ENCODE peak calls at places on chromosomes 13 and 19, in nine cellular contexts. V is nephron progenitor cell; J is NCI-H1105; G is EH; W is mesothelial cell of epicardium; I is A172; P is activated CD4-positive, alpha-beta T cell treated with anti-CD3 and anti-CD28 coated beads, Interleukin-2, amount 50 U/mL, for 1 hour; N is NCI-H1092 treated with DMSO at 0.1 percent for 48 hours; Z is hypothalamus. F is an unnamed sample.

GRCh38 chr13:66803013-66803739 is 427.0 kb downstream of the PCDH9 start:
- DNase-seq in V (no peak), J (no peak), G (no peak), W (no peak), I (no peak), P (no peak), N (peak), Z (no peak), F (no peak)

GRCh38 chr19:48329167-48329891 is 4.0 kb downstream of the EMP3 start:
- DNase-seq in V (no peak), J (no peak), G (peak), W (no peak), I (no peak), P (peak), N (no peak), Z (peak), F (peak)

GRCh38 chr13:95301947-95302386 is 716 bp upstream of the ABCC4 start:
- DNase-seq in V (no peak), J (no peak), G (no peak), W (no peak), I (no peak), P (no peak), N (peak), Z (no peak), F (no peak)

GRCh38 chr13:75685239-75685697 is 49.1 kb downstream of the LMO7 start:
- DNase-seq in V (no peak), J (no peak), G (peak), W (no peak), I (peak), P (no peak), N (peak), Z (no peak), F (no peak)

GRCh38 chr13:21060063-21060826 is 1.1 kb downstream of the LATS2 start:
- DNase-seq in V (peak), J (no peak), G (peak), W (peak), I (no peak), P (no peak), N (no peak), Z (no peak), F (no peak)

GRCh38 chr13:75418997-75419396 is 63.0 kb downstream of the TBC1D4 start:
- DNase-seq in V (no peak), J (no peak), G (peak), W (no peak), I (no peak), P (no peak), N (no peak), Z (no peak), F (no peak)

GRCh38 chr19:30406220-30406944 is 34.2 kb downstream of the ZNF536 start:
- DNase-seq in V (peak), J (no peak), G (no peak), W (no peak), I (no peak), P (no peak), N (no peak), Z (peak), F (no peak)

GRCh38 chr13:113855931-113856715 is 7.8 kb downstream of the GAS6 start:
- DNase-seq in V (no peak), J (no peak), G (no peak), W (peak), I (no peak), P (no peak), N (no peak), Z (no peak), F (no peak)

GRCh38 chr13:32019612-32020233 is 11.9 kb upstream of the FRY start:
- DNase-seq in V (peak), J (no peak), G (peak), W (peak), I (peak), P (no peak), N (peak), Z (peak), F (peak)

GRCh38 chr19:17329061-17329767 is 5.4 kb downstream of the ANO8 start:
- DNase-seq in V (no peak), J (no peak), G (no peak), W (no peak), I (no peak), P (peak), N (no peak), Z (no peak), F (no peak)

GRCh38 chr13:33518442-33518841 is 232.9 kb upstream of the STARD13 start:
- DNase-seq in V (no peak), J (no peak), G (no peak), W (no peak), I (no peak), P (no peak), N (no peak), Z (no peak), F (no peak)

GRCh38 chr19:50817941-50818858 is 5.4 kb downstream of the KLK1 start:
- DNase-seq in V (peak), J (peak), G (peak), W (no peak), I (no peak), P (peak), N (peak), Z (no peak), F (peak)

GRCh38 chr13:27273658-27274425 is 3.2 kb downstream of the RASL11A start:
- DNase-seq in V (no peak), J (no peak), G (peak), W (no peak), I (peak), P (no peak), N (no peak), Z (no peak), F (no peak)

GRCh38 chr13:40096357-40096911 is 441.0 kb downstream of the COG6 start:
- DNase-seq in V (no peak), J (no peak), G (no peak), W (no peak), I (no peak), P (peak), N (peak), Z (no peak), F (no peak)

GRCh38 chr13:78478183-78478582 is 125.2 kb downstream of the POU4F1 start:
- DNase-seq in V (no peak), J (no peak), G (no peak), W (no peak), I (no peak), P (no peak), N (no peak), Z (no peak), F (no peak)

GRCh38 chr19:38209671-38210457 is 14.2 kb downstream of the DPF1 start:
- DNase-seq in V (peak), J (peak), G (peak), W (no peak), I (no peak), P (no peak), N (peak), Z (peak), F (no peak)

GRCh38 chr13:66074018-66074615 is 1156.0 kb downstream of the PCDH9 start:
- DNase-seq in V (no peak), J (no peak), G (no peak), W (no peak), I (no peak), P (no peak), N (no peak), Z (no peak), F (no peak)

GRCh38 chr13:92681239-92681638 is 545.4 kb upstream of the GPC6 start:
- DNase-seq in V (no peak), J (no peak), G (no peak), W (no peak), I (no peak), P (no peak), N (no peak), Z (no peak), F (no peak)

GRCh38 chr13:102688306-102688973 is 6.4 kb downstream of the METTL21C start:
- DNase-seq in V (no peak), J (no peak), G (no peak), W (no peak), I (no peak), P (no peak), N (no peak), Z (no peak), F (no peak)

GRCh38 chr19:6229951-6230712 is 49.6 kb downstream of the MLLT1 start:
- DNase-seq in V (no peak), J (no peak), G (no peak), W (no peak), I (peak), P (no peak), N (no peak), Z (no peak), F (no peak)

GRCh38 chr13:27353653-27354052 is 70.8 kb upstream of the GTF3A start:
- DNase-seq in V (no peak), J (no peak), G (no peak), W (no peak), I (no peak), P (no peak), N (no peak), Z (no peak), F (no peak)

GRCh38 chr19:7772752-7773291 is 9.8 kb downstream of the CLEC4M start:
- DNase-seq in V (no peak), J (no peak), G (peak), W (no peak), I (peak), P (no peak), N (no peak), Z (no peak), F (no peak)

GRCh38 chr13:72808917-72809500 is 27.1 kb downstream of the PIBF1 start:
- DNase-seq in V (no peak), J (no peak), G (peak), W (no peak), I (peak), P (no peak), N (no peak), Z (no peak), F (peak)

GRCh38 chr19:48818234-48818823 is 7.5 kb upstream of the BCAT2 start:
- DNase-seq in V (no peak), J (peak), G (no peak), W (no peak), I (no peak), P (no peak), N (peak), Z (no peak), F (no peak)

GRCh38 chr19:12769689-12770088 is 5.7 kb downstream of the HOOK2 start:
- DNase-seq in V (peak), J (no peak), G (no peak), W (no peak), I (no peak), P (peak), N (peak), Z (no peak), F (no peak)

GRCh38 chr19:29663861-29664752 is 1.2 kb upstream of the PLEKHF1 start:
- DNase-seq in V (no peak), J (no peak), G (peak), W (no peak), I (no peak), P (no peak), N (no peak), Z (no peak), F (no peak)

GRCh38 chr19:57362419-57362818 is 932 bp upstream of the TRAPPC2B start:
- DNase-seq in V (no peak), J (no peak), G (no peak), W (no peak), I (no peak), P (no peak), N (no peak), Z (no peak), F (no peak)

GRCh38 chr13:20191902-20192469 is 752 bp downstream of the GJB2 start:
- DNase-seq in V (peak), J (no peak), G (peak), W (no peak), I (no peak), P (no peak), N (no peak), Z (no peak), F (peak)

GRCh38 chr19:709965-710714 is 1.4 kb downstream of the PALM start:
- DNase-seq in V (no peak), J (no peak), G (no peak), W (no peak), I (no peak), P (no peak), N (no peak), Z (peak), F (no peak)

GRCh38 chr13:109677206-109677605 is 109.2 kb downstream of the IRS2 start:
- DNase-seq in V (no peak), J (no peak), G (no peak), W (no peak), I (no peak), P (no peak), N (no peak), Z (no peak), F (no peak)

F was measured in ACHN.